ENCODE peak calls at places on chromosomes 16 and 17, in ten cellular contexts. Y is keratinocyte, O is prostate gland, A is fibroblast of lung, S is neuronal stem cell, Z is PC-3, X is neural progenitor cell, Q is K562, F is mammary epithelial cell, P is testis. M is an unnamed sample. For H3K4me1, the result is how much of the 10 kb centered on the place peaks cover.

GRCh38 chr16:73390936-73391335 is 343.0 kb upstream of the ZFHX3 start:
- DNase-seq in Z (peak), O (no peak), P (no peak), A (peak), Q (no peak), F (no peak), S (no peak), Y (no peak), X (no peak), M (no peak)

GRCh38 chr17:77394540-77395295 is 253.9 kb downstream of the SEC14L1 start:
- DNase-seq in S (no peak), Y (no peak), Z (peak), P (peak), A (peak), X (peak), Q (no peak), F (peak), O (peak), M (no peak)

GRCh38 chr16:7420843-7421242 is 88.2 kb downstream of the RBFOX1 start:
- DNase-seq in Q (no peak), X (no peak), A (no peak), Y (no peak), P (no peak), Z (no peak), S (no peak), O (no peak), F (no peak), M (no peak)

GRCh38 chr17:12395733-12396354 is 269.8 kb upstream of the MYOCD start:
- DNase-seq in Y (no peak), P (peak), A (no peak), Q (peak), X (peak), O (no peak), S (peak), F (no peak), Z (peak), M (no peak)

GRCh38 chr17:40480501-40481003 is 20.9 kb downstream of the TNS4 start:
- DNase-seq in O (no peak), Q (no peak), Y (peak), A (no peak), X (no peak), F (peak), P (no peak), S (no peak), Z (peak), M (peak)

GRCh38 chr17:3574231-3574630 is 16.6 kb upstream of the TRPV3 start:
- DNase-seq in Y (peak), P (no peak), X (no peak), S (no peak), Q (no peak), F (no peak), A (no peak), Z (peak), O (no peak), M (no peak)

GRCh38 chr17:11608396-11608795 is 10.1 kb downstream of the DNAH9 start:
- DNase-seq in O (peak), P (peak), Y (no peak), A (no peak), F (no peak), S (no peak), X (no peak), Z (peak), Q (peak), M (peak)

GRCh38 chr17:67392111-67392510 is 15.0 kb downstream of the PITPNC1 start:
- DNase-seq in O (no peak), Q (no peak), Y (no peak), Z (no peak), P (no peak), F (no peak), A (no peak), S (no peak), X (no peak), M (no peak)

GRCh38 chr16:26605872-26606271 is 460.9 kb upstream of the C16orf82 start:
- DNase-seq in Z (no peak), F (no peak), P (no peak), X (no peak), A (no peak), Y (no peak), Q (no peak), S (no peak), O (no peak), M (no peak)

GRCh38 chr16:65547799-65548446 is 426.1 kb upstream of the CDH11 start:
- DNase-seq in Y (peak), S (peak), O (no peak), A (peak), Q (no peak), P (no peak), F (peak), X (peak), Z (peak), M (no peak)

GRCh38 chr17:39952665-39953470 is 9.9 kb upstream of the GSDMA start:
- DNase-seq in F (peak), Q (peak), P (peak), A (peak), X (peak), Z (peak), O (peak), S (peak), Y (peak), M (peak)

GRCh38 chr17:38619937-38620550 is 14.3 kb upstream of the SRCIN1 start:
- DNase-seq in Z (no peak), Q (no peak), S (no peak), P (no peak), X (no peak), F (no peak), A (no peak), Y (no peak), O (no peak), M (no peak)

GRCh38 chr16:2813661-2814288 is 3.3 kb upstream of the PRSS21 start:
- DNase-seq in Q (no peak), A (no peak), O (no peak), F (no peak), P (no peak), X (no peak), S (no peak), Y (no peak), Z (no peak), M (no peak)

GRCh38 chr16:48269011-48269410 is 21.7 kb upstream of the ABCC11 start:
- DNase-seq in X (no peak), Q (no peak), S (no peak), Y (no peak), P (no peak), A (no peak), O (no peak), F (no peak), Z (no peak), M (no peak)

GRCh38 chr17:38716368-38717005 is 11.4 kb downstream of the MLLT6 start:
- DNase-seq in A (no peak), Y (no peak), P (no peak), S (no peak), X (no peak), Q (no peak), O (no peak), Z (no peak), F (no peak), M (no peak)

GRCh38 chr17:18321309-18321708 is 6.2 kb downstream of the SMCR8 start:
- DNase-seq in Y (no peak), S (no peak), A (peak), Z (peak), Q (peak), P (no peak), X (peak), F (no peak), O (no peak), M (no peak)

GRCh38 chr16:84453061-84453752 is 51.3 kb downstream of the MEAK7 start:
- DNase-seq in Q (no peak), P (no peak), O (no peak), X (no peak), F (no peak), Y (no peak), Z (no peak), S (no peak), A (no peak), M (no peak)

GRCh38 chr17:49021095-49021767 is 24.0 kb downstream of the IGF2BP1 start:
- DNase-seq in X (no peak), S (no peak), F (no peak), Y (no peak), P (peak), Q (no peak), O (no peak), A (peak), Z (no peak), M (no peak)

GRCh38 chr17:17151055-17151454 is 55.1 kb downstream of the PLD6 start:
- DNase-seq in F (peak), A (peak), Z (peak), Q (no peak), S (no peak), P (no peak), O (no peak), X (no peak), Y (no peak), M (no peak)

GRCh38 chr16:18803569-18804462 is 2.5 kb upstream of the ARL6IP1 start:
- DNase-seq in X (no peak), S (no peak), O (no peak), P (no peak), A (peak), Q (no peak), Z (peak), F (no peak), Y (no peak), M (no peak)
- H3K4me3 ChIP-seq in X (no peak), S (no peak), O (no peak), P (no peak), A (no peak), Q (no peak), Z (no peak), F (no peak), Y (no peak), M (no peak)

DNA sequence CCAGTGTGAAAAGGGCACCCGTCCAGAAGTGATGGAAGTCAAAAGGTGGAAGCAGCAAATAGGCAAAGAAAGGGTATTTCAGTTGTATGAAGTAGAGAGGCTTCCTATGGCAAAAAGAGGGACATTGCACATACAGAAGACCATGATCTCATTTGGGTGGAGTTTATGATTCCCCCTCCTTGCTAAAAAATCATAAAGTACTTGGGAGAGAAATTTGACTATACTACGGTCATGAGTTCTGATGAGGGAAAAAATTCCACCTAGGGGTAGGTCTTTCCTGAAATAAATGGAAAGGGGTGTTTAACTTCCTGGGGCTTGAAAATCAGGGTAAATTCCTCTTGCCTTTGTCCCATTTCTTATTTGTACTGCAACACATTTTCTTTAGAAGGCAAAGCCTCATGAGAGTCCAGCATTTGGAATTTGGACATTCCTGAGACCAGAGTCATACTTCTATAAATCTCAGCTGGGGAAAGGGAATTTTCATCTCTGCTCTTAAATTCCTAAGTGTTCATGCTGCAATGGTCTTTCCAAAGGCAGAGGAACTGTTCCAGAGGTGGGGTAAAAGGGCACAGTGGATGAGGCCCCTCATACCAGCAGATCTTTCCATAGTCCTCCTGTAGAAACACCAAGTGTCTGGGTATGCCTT is 5.8 kb downstream of the LYRM1 start:
- DNase-seq in P (no peak), Z (peak), Y (no peak), A (peak), O (no peak), S (no peak), Q (no peak), X (no peak), F (peak), M (no peak)
- H3K4me1 ChIP-seq in P (under half), Z (half or more), Y (half or more), A (half or more), O (under half), S (under half), Q (under half), X (under half), F (half or more), M (under half)

GRCh38 chr16:77299395-77299794 is 100.2 kb downstream of the SYCE1L start:
- DNase-seq in A (peak), Q (no peak), F (peak), P (no peak), Z (no peak), X (no peak), O (no peak), S (no peak), Y (no peak), M (no peak)
- H3K27ac ChIP-seq in A (no peak), Q (no peak), F (peak), P (no peak), Z (no peak), X (no peak), O (no peak), S (no peak), Y (no peak), M (no peak)

GRCh38 chr17:60888812-60889709 is 211.4 kb downstream of the BCAS3 start:
- DNase-seq in O (no peak), X (no peak), A (peak), P (no peak), Q (no peak), F (no peak), S (no peak), Y (no peak), Z (peak), M (no peak)
- H3K4me3 ChIP-seq in O (no peak), X (no peak), A (no peak), P (no peak), Q (no peak), F (no peak), S (no peak), Y (no peak), Z (peak), M (no peak)

DNA sequence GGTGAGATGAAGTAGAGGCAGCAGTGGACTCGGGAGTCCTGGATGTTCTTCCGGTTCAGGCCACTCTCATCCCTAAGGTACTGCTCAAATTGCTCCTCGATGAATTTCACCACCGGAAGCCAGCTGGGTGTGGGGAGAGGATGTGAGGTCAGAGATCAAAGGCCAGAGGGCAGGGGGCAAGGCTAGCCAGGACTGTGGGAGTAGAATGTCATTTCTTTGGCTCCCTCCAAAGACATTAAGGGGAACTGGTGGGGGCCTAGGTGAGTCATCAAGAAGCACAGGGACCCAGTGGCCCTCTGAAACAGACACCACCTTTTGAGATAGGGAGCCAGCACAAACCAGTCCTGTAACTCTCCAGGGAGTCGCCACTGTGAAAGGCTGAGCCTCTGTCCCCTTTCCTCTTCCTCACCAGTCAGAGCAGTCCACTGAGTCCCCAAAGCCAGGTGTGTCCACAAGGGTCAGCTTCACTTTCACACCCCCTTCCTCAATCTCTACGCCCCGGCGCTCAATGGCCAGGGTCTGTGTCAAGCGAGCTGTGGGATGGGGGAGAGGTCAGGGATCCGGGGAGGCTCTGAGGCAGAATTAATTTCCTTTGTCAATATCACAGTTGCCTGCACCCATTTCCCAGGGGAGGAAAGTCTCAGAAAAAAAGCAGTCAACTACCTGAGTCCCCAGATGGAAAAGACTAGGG is 865 bp downstream of the SEPTIN1 start:
- DNase-seq in Q (peak), O (no peak), A (no peak), F (no peak), P (no peak), X (no peak), S (no peak), Y (no peak), Z (no peak), M (no peak)
- H3K4me1 ChIP-seq in Q (half or more), O (under half), A (under half), F (under half), P (under half), X (under half), S (under half), Y (under half), Z (under half), M (under half)

GRCh38 chr16:74447578-74447977 is 26.3 kb upstream of the CLEC18B start:
- DNase-seq in A (no peak), Z (no peak), F (no peak), P (no peak), Q (no peak), Y (no peak), S (no peak), O (no peak), X (no peak), M (peak)
- H3K27ac ChIP-seq in A (no peak), Z (no peak), F (no peak), P (no peak), Q (no peak), Y (no peak), S (no peak), O (no peak), X (no peak), M (peak)

GRCh38 chr17:78956254-78956653 is 23.5 kb downstream of the LGALS3BP start:
- DNase-seq in X (no peak), Z (no peak), Q (no peak), S (no peak), P (no peak), A (no peak), O (no peak), Y (no peak), F (no peak), M (no peak)

GRCh38 chr17:78954684-78955083 is 25.0 kb downstream of the LGALS3BP start:
- DNase-seq in P (no peak), X (no peak), Q (no peak), S (no peak), A (no peak), F (no peak), O (no peak), Y (no peak), Z (no peak), M (no peak)

GRCh38 chr17:78951967-78952551 is 26.9 kb upstream of the TIMP2 start:
- DNase-seq in S (no peak), Z (no peak), O (no peak), Y (no peak), X (no peak), Q (no peak), F (no peak), P (peak), A (no peak), M (no peak)

GRCh38 chr17:78952706-78953105 is 27.0 kb downstream of the LGALS3BP start:
- DNase-seq in Y (no peak), F (no peak), P (no peak), A (no peak), O (no peak), X (no peak), Q (no peak), S (no peak), Z (no peak), M (no peak)

GRCh38 chr17:78953356-78954350 is 26.1 kb downstream of the LGALS3BP start:
- DNase-seq in A (no peak), X (peak), S (no peak), F (no peak), O (no peak), Q (no peak), Y (no peak), P (peak), Z (no peak), M (peak)
- H3K4me3 ChIP-seq in A (no peak), X (no peak), S (no peak), F (no peak), O (no peak), Q (no peak), Y (no peak), P (no peak), Z (no peak), M (no peak)

DNA sequence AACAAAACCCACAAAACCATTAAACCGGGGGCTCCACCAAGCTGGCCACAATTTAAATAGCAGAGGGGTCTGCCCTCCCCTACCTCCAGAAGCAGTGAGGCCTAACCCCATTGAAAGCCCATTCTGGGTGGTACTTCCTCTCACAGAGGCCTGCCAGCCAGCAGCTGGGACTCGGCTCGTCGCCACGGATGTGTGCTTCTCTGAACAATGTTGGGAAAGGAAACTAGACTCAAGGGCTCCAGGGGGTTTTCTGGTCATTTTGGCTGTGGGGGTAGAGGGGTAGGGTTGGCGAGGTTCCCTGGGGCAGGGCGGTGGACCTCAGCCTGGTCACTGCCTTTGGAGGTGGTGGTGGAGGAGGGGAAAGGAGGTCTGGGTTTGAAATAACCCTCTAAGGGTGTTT is 4.7 kb upstream of the PLCG2 start:
- DNase-seq in Y (no peak), Q (no peak), Z (no peak), X (no peak), P (no peak), F (no peak), A (no peak), O (no peak), S (no peak), M (peak)
- H3K4me1 ChIP-seq in Y (under half), Q (under half), Z (under half), X (under half), P (under half), F (under half), A (under half), O (under half), S (under half), M (under half)

GRCh38 chr17:29764748-29765147 is 142.0 kb upstream of the CORO6 start:
- DNase-seq in P (no peak), Z (no peak), F (no peak), Q (no peak), X (no peak), O (no peak), Y (no peak), S (no peak), A (no peak), M (no peak)

GRCh38 chr17:29763273-29763672 is 140.6 kb upstream of the CORO6 start:
- DNase-seq in Q (no peak), S (no peak), A (no peak), Y (no peak), F (no peak), X (no peak), P (no peak), Z (no peak), O (no peak), M (no peak)

GRCh38 chr17:29769225-29769624 is 146.5 kb upstream of the CORO6 start:
- DNase-seq in F (no peak), O (no peak), A (no peak), P (no peak), X (no peak), Z (no peak), Y (no peak), S (no peak), Q (no peak), M (no peak)

GRCh38 chr17:29764217-29764616 is 141.5 kb upstream of the CORO6 start:
- DNase-seq in Y (no peak), Z (no peak), F (no peak), S (no peak), P (no peak), O (no peak), A (no peak), X (no peak), Q (no peak), M (no peak)

DNA sequence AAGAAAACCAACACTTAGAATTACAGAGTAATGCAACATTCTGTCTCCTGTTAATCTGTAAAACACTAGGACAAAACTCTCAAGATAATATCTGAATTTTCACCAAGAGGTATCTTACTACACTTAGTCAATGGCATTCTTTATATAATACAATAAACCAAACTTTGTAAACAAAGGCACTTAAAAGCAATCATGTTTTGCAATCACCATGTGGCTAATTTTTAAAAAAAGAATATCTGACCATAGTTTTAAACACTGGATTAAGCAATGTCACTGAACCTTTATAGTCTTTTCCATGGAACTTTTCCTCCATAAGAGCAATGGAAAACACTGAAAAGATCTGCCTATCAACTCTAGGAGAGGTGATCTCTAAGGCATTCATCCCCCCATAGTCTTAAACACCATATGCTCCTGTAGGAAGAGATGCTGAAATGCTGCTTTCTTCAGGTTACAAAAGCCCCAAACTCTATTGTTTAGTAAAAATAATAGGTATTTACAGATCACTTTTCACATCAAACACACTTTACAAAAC is 144.2 kb upstream of the CORO6 start:
- DNase-seq in A (no peak), F (no peak), Y (no peak), O (no peak), Z (no peak), X (no peak), Q (no peak), S (no peak), P (no peak), M (no peak)
- H3K27ac ChIP-seq in A (no peak), F (no peak), Y (no peak), O (no peak), Z (no peak), X (no peak), Q (no peak), S (no peak), P (no peak), M (no peak)

GRCh38 chr17:68440526-68440925 is 16.8 kb downstream of the WIPI1 start:
- DNase-seq in X (no peak), Y (no peak), O (no peak), Q (no peak), P (no peak), A (no peak), S (no peak), Z (no peak), F (no peak), M (no peak)
- H3K4me3 ChIP-seq in X (no peak), Y (no peak), O (no peak), Q (no peak), P (no peak), A (no peak), S (no peak), Z (no peak), F (no peak), M (no peak)